ENCODE peak calls at places on chromosomes 6 and 20, in nine cellular contexts. One of them, this sample, is unnamed.

GRCh38 chr6:142946924-142947701 is 2.1 kb upstream of the HIVEP2 start:
- DNase-seq in AG04450: no peak
- DNase-seq in OCI-LY7: peak; percentile 75
- DNase-seq in HL-60: peak; percentile 18
- DNase-seq in psoas muscle: peak; percentile 94
- DNase-seq in heart left ventricle: peak; percentile 90
- DNase-seq in cardiac muscle cell: peak; percentile 71
- DNase-seq in brain microvascular endothelial cell: peak; percentile 77
- DNase-seq in breast epithelium: peak; percentile 77
- DNase-seq in this sample: peak; percentile 73

GRCh38 chr20:48632825-48633619 is 194.8 kb downstream of the PREX1 start:
- DNase-seq in brain microvascular endothelial cell: no peak
- DNase-seq in breast epithelium: no peak
- DNase-seq in OCI-LY7: no peak
- DNase-seq in heart left ventricle: no peak
- DNase-seq in cardiac muscle cell: no peak
- DNase-seq in psoas muscle: no peak
- DNase-seq in AG04450: no peak
- DNase-seq in HL-60: no peak
- DNase-seq in this sample: no peak

GRCh38 chr6:163529605-163530004 is 115.1 kb downstream of the QKI start:
- DNase-seq in cardiac muscle cell: no peak
- DNase-seq in heart left ventricle: no peak
- DNase-seq in HL-60: no peak
- DNase-seq in psoas muscle: no peak
- DNase-seq in AG04450: peak; percentile 69
- DNase-seq in breast epithelium: no peak
- DNase-seq in brain microvascular endothelial cell: peak; percentile 86
- DNase-seq in OCI-LY7: no peak
- DNase-seq in this sample: peak; percentile 83

GRCh38 chr20:16491277-16491912 is 81.9 kb downstream of the KIF16B start:
- DNase-seq in AG04450: no peak
- DNase-seq in breast epithelium: no peak
- DNase-seq in brain microvascular endothelial cell: no peak
- DNase-seq in OCI-LY7: no peak
- DNase-seq in HL-60: no peak
- DNase-seq in psoas muscle: no peak
- DNase-seq in cardiac muscle cell: no peak
- DNase-seq in heart left ventricle: no peak
- DNase-seq in this sample: peak; percentile 46

GRCh38 chr6:37083243-37084138 is 78.0 kb downstream of the FGD2 start:
- DNase-seq in psoas muscle: peak; percentile 67
- DNase-seq in heart left ventricle: peak; percentile 67
- DNase-seq in OCI-LY7: no peak
- DNase-seq in AG04450: no peak
- DNase-seq in breast epithelium: peak; percentile 83
- DNase-seq in cardiac muscle cell: no peak
- DNase-seq in brain microvascular endothelial cell: peak; percentile 18
- DNase-seq in HL-60: peak; percentile 98
- DNase-seq in this sample: peak; percentile 50

GRCh38 chr6:15739353-15739752 is 76.5 kb upstream of the DTNBP1 start:
- DNase-seq in AG04450: no peak
- DNase-seq in breast epithelium: no peak
- DNase-seq in psoas muscle: no peak
- DNase-seq in HL-60: no peak
- DNase-seq in OCI-LY7: no peak
- DNase-seq in brain microvascular endothelial cell: no peak
- DNase-seq in cardiac muscle cell: no peak
- DNase-seq in heart left ventricle: no peak
- DNase-seq in this sample: no peak

GRCh38 chr6:166493427-166494100 is 92.9 kb downstream of the RAMACL start:
- DNase-seq in brain microvascular endothelial cell: no peak
- DNase-seq in AG04450: no peak
- DNase-seq in breast epithelium: no peak
- DNase-seq in OCI-LY7: no peak
- DNase-seq in heart left ventricle: no peak
- DNase-seq in HL-60: no peak
- DNase-seq in psoas muscle: no peak
- DNase-seq in cardiac muscle cell: no peak
- DNase-seq in this sample: no peak

GRCh38 chr6:43911354-43911624 is 141.3 kb downstream of the VEGFA start:
- DNase-seq in psoas muscle: no peak
- DNase-seq in cardiac muscle cell: no peak
- DNase-seq in OCI-LY7: no peak
- DNase-seq in heart left ventricle: no peak
- DNase-seq in AG04450: no peak
- DNase-seq in brain microvascular endothelial cell: no peak
- DNase-seq in HL-60: no peak
- DNase-seq in breast epithelium: no peak
- DNase-seq in this sample: no peak

DNA sequence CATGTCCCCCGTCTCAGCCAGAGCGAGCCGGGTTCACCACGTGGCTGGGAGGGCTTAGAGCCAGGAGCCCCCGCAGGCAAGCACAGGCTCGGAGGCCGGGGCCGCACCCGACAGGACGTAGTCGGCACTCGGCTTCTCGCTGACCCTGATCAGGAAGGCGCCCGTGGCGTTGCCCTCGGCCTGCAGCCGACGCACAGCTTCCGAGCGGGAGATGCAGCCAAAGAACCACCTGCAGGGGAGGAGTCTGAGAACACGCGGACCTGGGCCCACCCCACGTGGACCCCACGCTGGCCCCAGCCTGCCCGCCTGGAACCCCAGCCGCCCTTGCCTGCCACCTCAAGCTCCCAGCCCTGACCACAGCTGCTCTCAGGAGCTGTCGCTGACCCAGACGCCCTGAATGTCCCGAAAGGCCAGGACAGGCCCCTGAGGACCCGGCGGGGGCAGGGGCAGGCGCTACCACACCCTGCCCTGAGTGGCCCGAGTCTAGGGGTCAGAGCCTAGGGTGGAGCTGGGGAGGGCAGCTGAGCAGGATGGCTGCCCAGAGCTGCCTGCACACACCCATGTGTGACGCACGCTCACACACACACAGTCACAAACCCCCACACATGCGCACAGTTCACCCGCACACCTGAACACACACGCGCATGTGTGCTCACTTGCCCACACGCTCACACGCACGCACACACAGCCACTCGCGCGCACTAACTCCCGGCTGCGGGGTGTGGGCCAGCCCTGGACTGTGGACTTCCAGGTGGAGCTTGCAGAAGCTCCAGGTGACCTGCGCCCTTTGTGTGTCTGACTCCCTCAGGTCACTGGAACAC is 2.1 kb downstream of the PTK6 start:
- DNase-seq in brain microvascular endothelial cell: no peak
- DNase-seq in breast epithelium: no peak
- DNase-seq in OCI-LY7: no peak
- DNase-seq in HL-60: no peak
- DNase-seq in cardiac muscle cell: no peak
- DNase-seq in psoas muscle: peak; percentile 55
- DNase-seq in heart left ventricle: no peak
- DNase-seq in AG04450: no peak
- DNase-seq in this sample: peak; percentile 15
- H3K4me3 ChIP-seq in brain microvascular endothelial cell: no peak overlapping the region
- H3K4me3 ChIP-seq in breast epithelium: no peak overlapping the region
- H3K4me3 ChIP-seq in OCI-LY7: no peak overlapping the region
- H3K4me3 ChIP-seq in HL-60: no peak overlapping the region
- H3K4me3 ChIP-seq in cardiac muscle cell: no peak overlapping the region
- H3K4me3 ChIP-seq in psoas muscle: no peak overlapping the region
- H3K4me3 ChIP-seq in heart left ventricle: no peak overlapping the region
- H3K4me3 ChIP-seq in AG04450: no peak overlapping the region
- H3K4me3 ChIP-seq in this sample: no peak overlapping the region

GRCh38 chr20:54366669-54367068 is 108.7 kb upstream of the DOK5 start:
- DNase-seq in breast epithelium: no peak
- DNase-seq in AG04450: no peak
- DNase-seq in cardiac muscle cell: no peak
- DNase-seq in heart left ventricle: no peak
- DNase-seq in OCI-LY7: no peak
- DNase-seq in brain microvascular endothelial cell: no peak
- DNase-seq in HL-60: no peak
- DNase-seq in psoas muscle: no peak
- DNase-seq in this sample: no peak

GRCh38 chr20:54364919-54365318 is 110.5 kb upstream of the DOK5 start:
- DNase-seq in HL-60: no peak
- DNase-seq in psoas muscle: no peak
- DNase-seq in breast epithelium: no peak
- DNase-seq in AG04450: no peak
- DNase-seq in OCI-LY7: no peak
- DNase-seq in brain microvascular endothelial cell: no peak
- DNase-seq in cardiac muscle cell: no peak
- DNase-seq in heart left ventricle: no peak
- DNase-seq in this sample: no peak

GRCh38 chr20:54364365-54364764 is 111.0 kb upstream of the DOK5 start:
- DNase-seq in brain microvascular endothelial cell: no peak
- DNase-seq in breast epithelium: no peak
- DNase-seq in AG04450: no peak
- DNase-seq in HL-60: no peak
- DNase-seq in heart left ventricle: no peak
- DNase-seq in cardiac muscle cell: no peak
- DNase-seq in OCI-LY7: no peak
- DNase-seq in psoas muscle: no peak
- DNase-seq in this sample: no peak

GRCh38 chr20:54372313-54372712 is 103.1 kb upstream of the DOK5 start:
- DNase-seq in HL-60: no peak
- DNase-seq in heart left ventricle: no peak
- DNase-seq in brain microvascular endothelial cell: no peak
- DNase-seq in OCI-LY7: no peak
- DNase-seq in cardiac muscle cell: no peak
- DNase-seq in breast epithelium: no peak
- DNase-seq in psoas muscle: no peak
- DNase-seq in AG04450: no peak
- DNase-seq in this sample: no peak

DNA sequence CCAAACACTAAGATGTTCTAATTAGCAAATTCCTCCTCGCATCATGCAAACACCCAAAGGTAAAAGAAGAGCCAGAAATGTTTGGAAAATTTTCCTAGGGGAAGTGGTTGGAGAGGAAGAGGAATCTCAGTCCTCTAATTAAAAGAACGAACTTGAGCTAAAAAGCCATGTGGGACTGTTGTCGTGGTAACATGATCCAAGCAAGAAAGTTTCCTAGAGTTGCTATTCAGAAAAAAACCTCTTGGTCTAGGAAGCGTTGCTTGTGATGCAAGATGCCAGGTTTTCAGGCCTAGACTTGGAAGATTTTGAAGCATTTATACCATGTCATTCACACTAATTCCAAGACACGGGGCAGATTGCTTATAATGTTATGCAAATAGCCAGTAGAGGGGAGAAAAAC is 106.8 kb upstream of the DOK5 start:
- DNase-seq in AG04450: no peak
- DNase-seq in OCI-LY7: no peak
- DNase-seq in heart left ventricle: no peak
- DNase-seq in brain microvascular endothelial cell: no peak
- DNase-seq in cardiac muscle cell: no peak
- DNase-seq in psoas muscle: no peak
- DNase-seq in breast epithelium: no peak
- DNase-seq in HL-60: no peak
- DNase-seq in this sample: peak; percentile 24
- TF ChIP-seq CTCF in AG04450: no peak
- TF ChIP-seq CTCF in OCI-LY7: no peak
- TF ChIP-seq CTCF in heart left ventricle: no peak
- TF ChIP-seq CTCF in brain microvascular endothelial cell: no peak
- TF ChIP-seq CTCF in cardiac muscle cell: no peak
- TF ChIP-seq CTCF in psoas muscle: no peak
- TF ChIP-seq CTCF in breast epithelium: no peak
- TF ChIP-seq CTCF in HL-60: no peak
- TF ChIP-seq CTCF in this sample: no peak

GRCh38 chr6:27667016-27667415 is 194.1 kb upstream of the ZNF184 start:
- DNase-seq in psoas muscle: no peak
- DNase-seq in brain microvascular endothelial cell: no peak
- DNase-seq in breast epithelium: no peak
- DNase-seq in HL-60: no peak
- DNase-seq in heart left ventricle: no peak
- DNase-seq in cardiac muscle cell: no peak
- DNase-seq in AG04450: no peak
- DNase-seq in OCI-LY7: no peak
- DNase-seq in this sample: no peak

GRCh38 chr6:27669278-27669797 is 196.4 kb upstream of the ZNF184 start:
- DNase-seq in breast epithelium: no peak
- DNase-seq in cardiac muscle cell: peak; percentile 27
- DNase-seq in HL-60: no peak
- DNase-seq in OCI-LY7: no peak
- DNase-seq in AG04450: no peak
- DNase-seq in psoas muscle: no peak
- DNase-seq in brain microvascular endothelial cell: no peak
- DNase-seq in heart left ventricle: no peak
- DNase-seq in this sample: peak; percentile 15

GRCh38 chr6:27669798-27670301 is 196.9 kb upstream of the ZNF184 start:
- DNase-seq in AG04450: no peak
- DNase-seq in brain microvascular endothelial cell: no peak
- DNase-seq in OCI-LY7: no peak
- DNase-seq in psoas muscle: no peak
- DNase-seq in cardiac muscle cell: no peak
- DNase-seq in heart left ventricle: no peak
- DNase-seq in breast epithelium: no peak
- DNase-seq in HL-60: no peak
- DNase-seq in this sample: no peak

GRCh38 chr6:27668442-27669275 is 195.8 kb upstream of the ZNF184 start:
- DNase-seq in psoas muscle: no peak
- DNase-seq in AG04450: no peak
- DNase-seq in brain microvascular endothelial cell: no peak
- DNase-seq in breast epithelium: no peak
- DNase-seq in HL-60: peak; percentile 70
- DNase-seq in heart left ventricle: no peak
- DNase-seq in OCI-LY7: peak; percentile 30
- DNase-seq in cardiac muscle cell: peak; percentile 50
- DNase-seq in this sample: peak; percentile 61

DNA sequence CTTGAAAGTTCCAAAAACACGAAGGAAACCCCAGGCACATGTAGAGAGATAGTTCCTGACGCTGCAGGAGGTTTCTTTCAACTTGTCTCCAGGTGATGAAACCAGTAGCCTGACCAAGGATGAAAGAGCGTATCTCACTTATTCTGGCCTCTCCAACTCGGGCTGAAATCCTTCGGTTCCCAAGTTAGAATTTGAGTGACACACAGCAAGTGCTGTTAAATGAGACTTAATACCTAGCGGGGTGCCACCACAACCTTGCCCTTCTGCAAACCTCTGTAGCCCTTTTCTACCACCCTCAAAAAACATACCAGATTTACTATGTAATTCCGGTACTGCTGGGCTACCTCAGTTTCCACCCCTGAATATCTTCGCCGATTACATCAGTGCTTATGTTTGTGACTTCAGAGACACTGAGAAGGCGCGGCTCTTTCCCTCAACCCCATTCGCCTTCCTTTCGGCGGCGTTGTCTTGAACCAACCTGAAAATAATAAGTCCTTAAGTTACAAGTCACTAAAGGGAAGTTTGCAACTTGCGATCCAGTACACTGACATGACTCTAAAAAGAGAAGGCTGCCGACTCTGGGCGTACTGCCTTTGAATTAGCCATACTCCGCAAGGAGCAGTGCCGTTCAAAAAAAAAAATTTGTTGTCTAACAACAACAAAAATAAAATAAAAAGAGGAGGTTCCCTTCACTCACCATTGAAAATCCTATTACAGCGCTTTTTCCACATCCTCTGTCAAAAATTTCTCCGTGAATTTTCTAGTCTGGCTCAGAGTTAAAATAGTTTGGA is 194.9 kb upstream of the ZNF184 start:
- DNase-seq in cardiac muscle cell: peak; percentile 26
- DNase-seq in AG04450: no peak
- DNase-seq in breast epithelium: no peak
- DNase-seq in HL-60: peak; percentile 55
- DNase-seq in OCI-LY7: no peak
- DNase-seq in heart left ventricle: no peak
- DNase-seq in brain microvascular endothelial cell: no peak
- DNase-seq in psoas muscle: no peak
- DNase-seq in this sample: no peak
- H3K4me3 ChIP-seq in cardiac muscle cell: peak overlapping the region; percentile 68
- H3K4me3 ChIP-seq in AG04450: peak overlapping the region; percentile 38
- H3K4me3 ChIP-seq in breast epithelium: no peak overlapping the region
- H3K4me3 ChIP-seq in HL-60: peak overlapping the region; percentile 46
- H3K4me3 ChIP-seq in OCI-LY7: peak overlapping the region; percentile 11
- H3K4me3 ChIP-seq in heart left ventricle: no peak overlapping the region
- H3K4me3 ChIP-seq in brain microvascular endothelial cell: peak overlapping the region; percentile 53
- H3K4me3 ChIP-seq in psoas muscle: no peak overlapping the region
- H3K4me3 ChIP-seq in this sample: peak overlapping the region; percentile 37

DNA sequence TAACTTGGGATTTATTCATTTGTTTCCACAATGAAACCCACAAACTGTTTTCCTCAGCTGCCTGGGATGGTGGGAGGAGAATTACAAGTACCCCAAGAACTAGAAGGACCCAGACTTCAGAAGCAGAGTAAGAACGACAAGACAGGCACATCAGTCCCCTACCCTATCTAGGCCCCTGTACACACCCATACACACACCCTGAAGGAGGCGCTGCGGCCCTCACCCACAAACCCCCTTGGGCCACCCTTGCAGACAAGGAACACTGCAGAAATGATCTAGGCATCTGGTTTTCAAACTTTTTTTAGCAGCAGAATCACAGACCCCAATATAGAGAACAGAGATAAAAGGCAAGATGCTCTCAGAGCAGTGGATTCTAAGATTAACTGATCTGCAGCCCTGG is 55.0 kb downstream of the TRERF1 start:
- DNase-seq in AG04450: no peak
- DNase-seq in brain microvascular endothelial cell: no peak
- DNase-seq in HL-60: no peak
- DNase-seq in heart left ventricle: no peak
- DNase-seq in cardiac muscle cell: no peak
- DNase-seq in psoas muscle: no peak
- DNase-seq in OCI-LY7: no peak
- DNase-seq in breast epithelium: no peak
- DNase-seq in this sample: no peak
- TF ChIP-seq CTCF in AG04450: no peak
- TF ChIP-seq CTCF in brain microvascular endothelial cell: peak; percentile 14
- TF ChIP-seq CTCF in HL-60: no peak
- TF ChIP-seq CTCF in heart left ventricle: no peak
- TF ChIP-seq CTCF in cardiac muscle cell: peak; percentile 15
- TF ChIP-seq CTCF in psoas muscle: no peak
- TF ChIP-seq CTCF in OCI-LY7: peak; percentile 38
- TF ChIP-seq CTCF in breast epithelium: no peak
- TF ChIP-seq CTCF in this sample: peak; percentile 2

This sample was measured in fibroblast of the aortic adventitia.